ENCODE peak calls at places on chromosomes 11 and 22, in nine cellular contexts. T, N, B, R, Q, D, H, O and Y are unnamed samples.

GRCh38 chr22:46659059-46659790 is 39.0 kb downstream of the GRAMD4 start:
- DNase-seq in T (no peak), N (no peak), B (no peak), R (no peak), Q (no peak), D (no peak), H (no peak), O (no peak), Y (no peak)

GRCh38 chr11:107215006-107215405 is 196.7 kb upstream of the GUCY1A2 start:
- DNase-seq in T (no peak), N (no peak), B (no peak), R (no peak), Q (no peak), D (no peak), H (no peak), O (no peak), Y (no peak)

GRCh38 chr11:68150029-68150428 is 28.8 kb upstream of the CHKA start:
- DNase-seq in T (no peak), N (peak), B (no peak), R (peak), Q (peak), D (peak), H (peak), O (peak), Y (no peak)

GRCh38 chr11:13261600-13262061 is 16.0 kb upstream of the BMAL1 start:
- DNase-seq in T (no peak), N (no peak), B (no peak), R (peak), Q (no peak), D (peak), H (peak), O (no peak), Y (no peak)

GRCh38 chr11:36131719-36132349 is 157.4 kb downstream of the COMMD9 start:
- DNase-seq in T (peak), N (no peak), B (peak), R (no peak), Q (peak), D (peak), H (peak), O (no peak), Y (peak)

GRCh38 chr11:8282621-8283509 is 19.2 kb upstream of the LMO1 start:
- DNase-seq in T (no peak), N (no peak), B (peak), R (no peak), Q (no peak), D (no peak), H (no peak), O (no peak), Y (no peak)

GRCh38 chr22:42688241-42688913 is 32.3 kb downstream of the A4GALT start:
- DNase-seq in T (no peak), N (peak), B (peak), R (peak), Q (peak), D (peak), H (peak), O (peak), Y (no peak)

GRCh38 chr11:11577246-11577855 is 44.5 kb downstream of the GALNT18 start:
- DNase-seq in T (no peak), N (no peak), B (no peak), R (no peak), Q (no peak), D (peak), H (peak), O (peak), Y (no peak)

GRCh38 chr11:62137276-62137861 is 13.6 kb downstream of the INCENP start:
- DNase-seq in T (no peak), N (no peak), B (peak), R (no peak), Q (no peak), D (peak), H (no peak), O (no peak), Y (no peak)

GRCh38 chr11:84722583-84723108 is 904.5 kb downstream of the DLG2 start:
- DNase-seq in T (no peak), N (no peak), B (no peak), R (no peak), Q (no peak), D (no peak), H (no peak), O (no peak), Y (no peak)

GRCh38 chr11:36431429-36432092 is 78.5 kb downstream of the TRAF6 start:
- DNase-seq in T (no peak), N (no peak), B (no peak), R (peak), Q (no peak), D (peak), H (peak), O (peak), Y (peak)

GRCh38 chr11:120956710-120957500 is 67.0 kb upstream of the TBCEL start:
- DNase-seq in T (peak), N (no peak), B (peak), R (no peak), Q (no peak), D (no peak), H (no peak), O (no peak), Y (peak)

GRCh38 chr11:134170909-134171281 is 52.9 kb downstream of the NCAPD3 start:
- DNase-seq in T (no peak), N (no peak), B (no peak), R (no peak), Q (no peak), D (peak), H (peak), O (no peak), Y (no peak)

GRCh38 chr22:24021304-24021703 is 10.2 kb downstream of the CABIN1 start:
- DNase-seq in T (no peak), N (no peak), B (no peak), R (no peak), Q (no peak), D (no peak), H (no peak), O (no peak), Y (no peak)

GRCh38 chr11:5618807-5619206 is 6.0 kb upstream of the TRIM34 start:
- DNase-seq in T (no peak), N (no peak), B (no peak), R (peak), Q (no peak), D (peak), H (peak), O (no peak), Y (no peak)

GRCh38 chr11:115758011-115758410 is 253.8 kb upstream of the CADM1 start:
- DNase-seq in T (no peak), N (no peak), B (no peak), R (no peak), Q (no peak), D (no peak), H (no peak), O (no peak), Y (no peak)

GRCh38 chr11:64794526-64794925 is 8.5 kb downstream of the MAP4K2 start:
- DNase-seq in T (no peak), N (peak), B (no peak), R (no peak), Q (no peak), D (no peak), H (no peak), O (no peak), Y (no peak)

GRCh38 chr11:6604081-6604626 is 580 bp downstream of the ILK start:
- DNase-seq in T (peak), N (no peak), B (peak), R (peak), Q (peak), D (peak), H (peak), O (peak), Y (peak)

GRCh38 chr11:72036687-72037086 is 38.0 kb downstream of the IL18BP start:
- DNase-seq in T (no peak), N (no peak), B (no peak), R (no peak), Q (no peak), D (no peak), H (no peak), O (no peak), Y (no peak)

GRCh38 chr22:48302657-48303359 is 1524.9 kb downstream of the BRD1 start:
- DNase-seq in T (peak), N (no peak), B (no peak), R (no peak), Q (no peak), D (no peak), H (no peak), O (no peak), Y (no peak)

GRCh38 chr11:130490682-130491449 is 42.4 kb downstream of the ADAMTS15 start:
- DNase-seq in T (no peak), N (no peak), B (no peak), R (no peak), Q (no peak), D (no peak), H (no peak), O (no peak), Y (no peak)

GRCh38 chr22:22111267-22111751 is 128.7 kb upstream of the TOP3B start:
- DNase-seq in T (peak), N (no peak), B (no peak), R (peak), Q (no peak), D (peak), H (peak), O (no peak), Y (peak)

GRCh38 chr11:65013130-65013691 is 749 bp upstream of the ARL2 start:
- DNase-seq in T (peak), N (peak), B (peak), R (peak), Q (peak), D (peak), H (peak), O (peak), Y (peak)

DNA sequence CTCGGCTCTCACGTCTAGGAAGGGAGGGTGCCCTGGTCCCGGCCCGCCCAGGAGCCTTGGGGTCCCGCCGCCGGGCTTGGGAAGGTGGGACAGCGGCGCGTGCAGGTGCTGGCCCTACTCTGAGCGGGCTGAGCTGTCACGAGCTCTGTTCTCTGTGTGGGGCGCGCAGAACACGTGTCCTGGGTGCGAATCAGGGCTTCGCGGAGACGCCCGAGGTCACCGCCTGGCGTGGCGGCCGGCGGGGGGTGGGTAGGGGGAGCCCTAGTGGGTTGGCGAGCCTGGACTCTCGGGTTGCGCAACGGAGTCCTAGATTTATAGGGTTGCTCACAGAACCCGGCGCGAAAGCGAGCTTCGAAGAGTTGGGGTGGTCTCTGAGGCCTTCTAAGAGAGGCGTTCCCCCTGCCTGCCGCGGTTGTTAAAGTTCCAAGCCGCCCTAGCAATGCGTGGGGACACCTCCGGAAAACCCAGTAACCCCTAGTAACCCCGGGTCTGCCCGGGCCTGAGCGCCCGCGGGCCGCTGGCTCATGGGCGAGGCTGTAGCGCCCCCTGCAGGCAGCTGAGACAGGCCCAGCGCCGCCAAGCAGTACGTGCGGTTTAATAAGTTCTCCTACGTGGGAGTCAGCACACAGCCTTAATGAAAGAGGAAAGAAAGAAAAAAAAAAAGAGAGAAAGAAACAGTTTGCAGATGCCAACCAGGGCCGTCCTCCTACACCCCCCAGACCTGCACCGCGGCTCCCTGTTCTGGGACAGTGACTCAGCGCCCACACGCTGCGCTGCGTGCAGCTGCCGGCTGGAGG is 2.7 kb downstream of the ADM start:
- DNase-seq in T (peak), N (peak), B (peak), R (peak), Q (peak), D (peak), H (peak), O (peak), Y (peak)
- TF ChIP-seq CTCF in T (peak), N (peak), B (peak), R (peak), Q (peak), D (peak), H (peak), O (peak), Y (peak)

GRCh38 chr22:35330258-35330861 is 30.7 kb downstream of the TOM1 start:
- DNase-seq in T (no peak), N (peak), B (no peak), R (peak), Q (no peak), D (peak), H (peak), O (peak), Y (peak)

GRCh38 chr22:35328472-35328885 is 28.8 kb downstream of the TOM1 start:
- DNase-seq in T (no peak), N (peak), B (no peak), R (no peak), Q (no peak), D (no peak), H (no peak), O (peak), Y (no peak)

GRCh38 chr22:35326854-35327562 is 27.3 kb downstream of the TOM1 start:
- DNase-seq in T (no peak), N (no peak), B (no peak), R (no peak), Q (no peak), D (no peak), H (no peak), O (no peak), Y (no peak)

GRCh38 chr22:35327690-35328471 is 28.2 kb downstream of the TOM1 start:
- DNase-seq in T (no peak), N (no peak), B (no peak), R (no peak), Q (no peak), D (no peak), H (no peak), O (no peak), Y (no peak)

DNA sequence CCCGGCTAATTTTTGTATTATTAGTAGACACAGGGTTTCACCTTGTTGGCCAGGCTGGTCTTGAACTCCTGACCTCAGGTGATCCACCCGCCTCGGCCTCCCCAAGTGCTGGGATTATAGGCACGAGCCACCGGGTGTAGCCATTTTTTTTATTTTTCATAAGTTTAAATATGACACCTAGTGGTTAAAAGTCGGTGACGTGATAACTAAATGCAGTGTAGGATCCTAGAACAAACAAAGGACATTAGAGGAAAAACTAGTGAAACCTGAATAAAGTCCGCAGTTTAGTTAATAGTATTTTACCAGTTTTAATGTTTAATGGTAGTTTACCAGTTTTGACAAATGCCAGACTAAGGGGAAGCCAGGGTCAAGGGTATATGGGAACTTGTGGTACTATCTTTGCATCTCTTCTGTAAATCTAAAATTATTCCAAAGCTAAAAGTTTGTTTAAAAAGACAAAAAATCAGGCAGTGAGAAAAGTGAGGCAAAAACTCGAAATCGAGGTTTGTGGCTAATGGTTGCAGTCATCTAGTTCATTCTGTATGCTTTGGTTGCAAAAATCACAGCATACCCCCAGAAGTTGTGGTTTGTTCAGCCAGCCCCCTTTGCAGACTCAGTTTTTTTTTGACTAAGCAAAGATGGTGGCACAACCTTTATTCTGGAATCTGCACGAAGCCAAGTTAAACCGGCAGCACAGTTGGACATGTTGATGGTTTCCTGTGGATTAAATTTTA is 29.6 kb downstream of the TOM1 start:
- DNase-seq in T (no peak), N (no peak), B (no peak), R (no peak), Q (no peak), D (no peak), H (no peak), O (no peak), Y (no peak)
- TF ChIP-seq CTCF in T (no peak), N (no peak), B (no peak), R (no peak), Q (no peak), D (no peak), H (no peak), O (no peak), Y (no peak)

DNA sequence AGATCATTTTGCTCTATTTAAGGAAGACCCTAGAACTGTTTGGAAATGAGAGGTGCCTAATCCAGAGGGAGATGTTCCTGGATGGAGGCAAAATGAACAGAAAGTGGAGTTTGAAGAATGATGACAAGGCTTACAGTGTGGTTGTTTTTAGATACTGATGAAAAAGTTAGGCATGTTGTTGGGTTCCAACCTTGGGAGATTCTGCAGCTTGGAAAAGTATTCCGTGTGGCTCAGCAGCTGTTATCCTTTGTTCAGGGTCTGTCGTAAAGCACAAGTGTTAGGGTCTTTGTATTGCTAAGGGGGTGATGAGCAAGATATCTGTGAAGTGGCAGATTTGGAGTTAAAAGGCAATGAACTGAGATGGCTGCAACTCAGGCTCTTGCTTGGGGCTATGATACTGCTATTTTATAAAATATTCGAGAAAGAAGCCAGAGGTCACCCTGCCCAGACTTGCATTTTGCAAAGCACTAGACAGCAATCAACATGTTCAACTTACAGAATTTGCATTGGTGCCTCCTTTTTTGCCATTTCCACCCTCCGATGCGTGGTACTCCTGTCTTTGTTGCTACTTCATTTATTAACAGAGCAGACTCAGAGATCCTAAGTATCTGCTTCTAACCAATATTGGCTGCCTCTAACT is 45.3 kb upstream of the POGLUT3 start:
- DNase-seq in T (no peak), N (no peak), B (no peak), R (no peak), Q (no peak), D (no peak), H (no peak), O (no peak), Y (no peak)
- TF ChIP-seq CTCF in T (no peak), N (no peak), B (no peak), R (no peak), Q (no peak), D (no peak), H (no peak), O (no peak), Y (no peak)

DNA sequence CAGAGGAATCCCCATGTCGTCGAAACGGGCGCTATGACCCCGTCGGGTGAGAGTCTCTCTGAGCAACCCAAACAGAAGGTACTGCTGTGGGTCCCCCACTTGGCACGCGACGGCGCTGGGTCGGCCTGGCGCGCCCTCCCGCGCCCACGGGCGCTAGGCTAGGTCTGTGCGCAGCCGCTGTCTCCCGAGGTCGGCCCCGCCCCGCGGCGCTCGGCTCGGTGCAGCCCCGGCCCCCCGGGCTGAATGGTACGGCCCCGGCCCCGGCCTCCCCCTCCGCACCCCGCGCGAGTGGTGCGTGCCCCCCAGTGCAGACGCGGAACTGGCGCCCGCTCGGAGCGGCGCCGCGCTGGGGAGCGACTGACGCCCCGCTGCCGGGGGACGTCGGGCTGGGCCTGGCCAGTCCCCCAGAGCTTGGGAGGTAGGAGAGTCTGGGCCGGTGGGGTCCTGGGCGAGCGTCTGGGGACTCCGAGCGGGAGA is at the start of gene MADD:
- DNase-seq in T (peak), N (peak), B (peak), R (peak), Q (peak), D (peak), H (peak), O (peak), Y (peak)
- TF ChIP-seq CTCF in T (no peak), N (no peak), B (no peak), R (no peak), Q (no peak), D (no peak), H (no peak), O (no peak), Y (no peak)

DNA sequence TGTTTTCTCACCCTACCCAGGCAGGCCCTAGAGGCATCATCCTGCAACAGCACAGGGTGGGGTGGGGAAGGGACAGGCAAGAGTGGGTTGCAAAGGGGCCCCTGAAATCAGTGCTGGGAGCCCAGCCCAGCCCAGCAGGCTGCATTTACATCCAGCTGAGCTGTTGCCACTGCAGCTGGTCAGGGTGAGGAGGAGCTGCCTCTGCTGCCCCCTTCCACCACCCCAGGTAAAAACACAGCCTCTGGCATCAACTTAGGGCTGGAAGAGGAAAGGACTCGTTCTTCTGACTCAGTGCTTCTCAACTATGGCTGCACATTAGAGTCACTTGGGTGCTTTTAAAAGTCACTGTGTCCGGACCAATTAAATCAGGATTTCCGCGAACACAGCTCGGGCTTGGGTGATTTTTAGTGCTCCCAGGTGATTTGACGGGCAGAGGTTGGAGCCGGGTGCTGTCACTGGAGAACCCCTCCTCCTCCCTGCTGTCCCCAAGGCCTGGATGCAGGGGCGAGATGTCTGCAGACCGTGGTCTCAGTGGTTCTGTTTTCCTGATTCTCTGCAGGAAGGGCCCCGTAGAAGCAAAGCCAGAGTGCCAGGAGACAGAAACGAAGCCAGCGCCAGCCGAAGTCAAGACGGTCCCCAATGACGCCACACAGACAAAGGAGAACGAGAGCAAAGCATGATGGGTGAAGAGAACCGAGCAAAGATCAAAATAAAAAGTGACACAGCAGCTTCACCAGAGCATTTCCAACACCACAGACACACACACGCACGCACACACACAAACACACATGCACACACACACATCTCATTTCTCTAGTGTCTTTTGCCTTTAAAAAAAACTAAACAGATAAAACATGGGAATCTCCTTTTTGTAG is 39.4 kb upstream of the TTC12 start:
- DNase-seq in T (no peak), N (no peak), B (peak), R (peak), Q (peak), D (peak), H (peak), O (no peak), Y (no peak)
- TF ChIP-seq CTCF in T (no peak), N (no peak), B (peak), R (no peak), Q (peak), D (peak), H (peak), O (no peak), Y (no peak)